ENCODE peak calls at places on chromosomes 6 and 20, in five cellular contexts. R is stimulated activated CD8-positive, alpha-beta memory T cell treated with anti-CD3 and anti-CD28 coated beads, Interleukin-7, amount 100 ng/mL, for 4 hours; Q is glutamatergic neuron; U is activated CD8-positive, alpha-beta memory T cell treated with anti-CD3 and anti-CD28 coated beads for 48 hours; S is Peyer's patch. E is an unnamed sample.

GRCh38 chr6:83151114-83151513 is 42.0 kb downstream of the PGM3 start:
- DNase-seq in R (no peak), U (no peak), Q (no peak), S (no peak), E (no peak)

GRCh38 chr20:35644806-35645205 is 19.9 kb downstream of the CPNE1 start:
- DNase-seq in R (no peak), S (no peak), Q (no peak), U (no peak), E (no peak)

GRCh38 chr20:2652724-2653510 is 485 bp downstream of the NOP56 start:
- DNase-seq in R (peak), U (no peak), S (no peak), Q (peak), E (peak)

GRCh38 chr6:118735320-118735719 is 83.9 kb upstream of the CEP85L start:
- DNase-seq in U (no peak), S (no peak), Q (no peak), R (no peak), E (peak)

GRCh38 chr20:11880694-11881093 is 37.0 kb upstream of the BTBD3 start:
- DNase-seq in R (no peak), U (no peak), Q (no peak), S (no peak), E (no peak)

GRCh38 chr20:56795492-56795891 is 166.4 kb downstream of the TFAP2C start:
- DNase-seq in S (no peak), R (no peak), U (no peak), Q (no peak), E (no peak)

GRCh38 chr6:152635949-152636674 is 1.1 kb downstream of the SYNE1 start:
- DNase-seq in Q (peak), R (no peak), U (no peak), S (no peak), E (peak)

GRCh38 chr20:45308078-45308778 is at the start of gene MATN4:
- DNase-seq in S (no peak), Q (no peak), U (no peak), R (no peak), E (no peak)

GRCh38 chr6:49430866-49431265 is 32.2 kb downstream of the MMUT start:
- DNase-seq in R (no peak), U (no peak), Q (no peak), S (no peak), E (no peak)

GRCh38 chr20:46965477-46965876 is 70.8 kb downstream of the EYA2 start:
- DNase-seq in Q (no peak), U (no peak), R (no peak), S (no peak), E (no peak)

GRCh38 chr6:36848658-36849441 is 9.6 kb upstream of the CPNE5 start:
- DNase-seq in R (no peak), Q (peak), U (no peak), S (peak), E (no peak)

GRCh38 chr6:137323860-137324259 is 104.7 kb upstream of the IFNGR1 start:
- DNase-seq in Q (no peak), R (no peak), S (no peak), U (no peak), E (peak)

GRCh38 chr6:104050455-104050854 is 809.3 kb downstream of the HACE1 start:
- DNase-seq in S (no peak), Q (no peak), R (no peak), U (no peak), E (no peak)

GRCh38 chr6:16105874-16106273 is 23.0 kb upstream of the MYLIP start:
- DNase-seq in Q (no peak), S (no peak), U (no peak), R (no peak), E (no peak)

GRCh38 chr6:162157157-162157556 is 570.4 kb downstream of the PRKN start:
- DNase-seq in S (no peak), U (no peak), Q (no peak), R (no peak), E (no peak)

GRCh38 chr6:169793408-169793807 is 42.0 kb downstream of the ERMARD start:
- DNase-seq in S (peak), Q (no peak), U (no peak), R (no peak), E (no peak)

GRCh38 chr20:62362590-62362940 is 4.5 kb downstream of the LAMA5 start:
- DNase-seq in Q (peak), R (no peak), S (no peak), U (no peak), E (no peak)

GRCh38 chr20:50194831-50195523 is 4.3 kb downstream of the CEBPB start:
- DNase-seq in S (no peak), R (no peak), U (no peak), Q (no peak), E (peak)

GRCh38 chr6:453152-453551 is 61.6 kb downstream of the IRF4 start:
- DNase-seq in U (no peak), R (no peak), S (peak), Q (peak), E (no peak)

GRCh38 chr20:58699246-58700107 is 6.9 kb downstream of the NPEPL1 start:
- DNase-seq in Q (no peak), S (peak), R (no peak), U (no peak), E (no peak)

GRCh38 chr6:132272776-132273175 is 128.5 kb downstream of the MOXD1 start:
- DNase-seq in R (no peak), U (no peak), S (no peak), Q (no peak), E (no peak)

GRCh38 chr6:43243649-43244321 is 504 bp downstream of the TTBK1 start:
- DNase-seq in R (no peak), U (no peak), S (no peak), Q (peak), E (no peak)

E was measured in HEK293T.